ENCODE peak calls at places on chromosomes 7 and 10, in five cellular contexts. B is gastrocnemius medialis; K is left ventricle myocardium inferior; S is CD4-positive, alpha-beta memory T cell; X is transverse colon. I is an unnamed sample.

GRCh38 chr7:101717986-101718746 is 89.1 kb upstream of the MYL10 start:
- DNase-seq in K (peak; percentile 20), S (no peak), B (no peak), X (no peak), I (no peak)

GRCh38 chr10:110303681-110304080 is 1.0 kb downstream of the SMNDC1 start:
- DNase-seq in B (no peak), S (no peak), X (no peak), K (no peak), I (no peak)

GRCh38 chr10:96334888-96335526 is 23.8 kb downstream of the OPALIN start:
- DNase-seq in B (no peak), X (no peak), K (no peak), S (no peak), I (peak; percentile 3)

GRCh38 chr10:69222157-69223027 is 2.3 kb downstream of the HKDC1 start:
- DNase-seq in B (no peak), S (peak; percentile 51), K (no peak), X (peak; percentile 92), I (peak; percentile 81)

GRCh38 chr7:65219623-65220022 is 154.0 kb upstream of the ZNF92 start:
- DNase-seq in B (no peak), S (no peak), K (no peak), X (no peak), I (no peak)

GRCh38 chr7:122528879-122529481 is 169.9 kb downstream of the RNF133 start:
- DNase-seq in X (no peak), K (no peak), S (no peak), B (no peak), I (no peak)

GRCh38 chr7:17663056-17663675 is 277.1 kb downstream of the SNX13 start:
- DNase-seq in S (no peak), X (no peak), B (no peak), K (no peak), I (no peak)

GRCh38 chr7:27842851-27843250 is 102.9 kb downstream of the TAX1BP1 start:
- DNase-seq in B (no peak), K (no peak), S (no peak), X (no peak), I (no peak)

GRCh38 chr7:98280791-98281756 is at the start of gene BRI3:
- DNase-seq in B (peak; percentile 93), K (peak; percentile 96), S (peak; percentile 84), X (peak; percentile 95), I (no peak)

GRCh38 chr10:77371848-77372247 is 265.8 kb downstream of the KCNMA1 start:
- DNase-seq in X (no peak), B (no peak), K (no peak), S (no peak), I (no peak)

GRCh38 chr10:12500406-12501303 is 151.3 kb downstream of the CAMK1D start:
- DNase-seq in K (no peak), X (no peak), B (no peak), S (no peak), I (no peak)

GRCh38 chr7:23654508-23654907 is 25.5 kb upstream of the FAM221A start:
- DNase-seq in K (no peak), B (no peak), S (no peak), X (peak; percentile 28), I (no peak)

GRCh38 chr10:125482637-125483036 is 200.3 kb downstream of the TEX36 start:
- DNase-seq in X (no peak), B (no peak), K (no peak), S (no peak), I (no peak)

GRCh38 chr10:49352323-49352722 is 43.6 kb downstream of the DRGX start:
- DNase-seq in X (no peak), B (no peak), S (no peak), K (no peak), I (no peak)

GRCh38 chr7:92010215-92010614 is 69.6 kb downstream of the AKAP9 start:
- DNase-seq in X (no peak), K (no peak), B (no peak), S (no peak), I (no peak)

GRCh38 chr7:98681496-98681895 is 64.4 kb downstream of the NPTX2 start:
- DNase-seq in B (no peak), X (no peak), S (no peak), K (no peak), I (no peak)

GRCh38 chr7:34281260-34281659 is 375.9 kb downstream of the BMPER start:
- DNase-seq in S (no peak), K (no peak), X (peak; percentile 8), B (no peak), I (no peak)

GRCh38 chr7:7812112-7812511 is 93.7 kb upstream of the RPA3 start:
- DNase-seq in B (no peak), S (no peak), X (no peak), K (no peak), I (no peak)

GRCh38 chr7:3399858-3400257 is 98.8 kb downstream of the SDK1 start:
- DNase-seq in K (no peak), B (no peak), S (no peak), X (no peak), I (no peak)

GRCh38 chr7:88455696-88456095 is 149.0 kb upstream of the STEAP4 start:
- DNase-seq in K (no peak), S (no peak), X (no peak), B (no peak), I (no peak)

GRCh38 chr10:17784701-17785100 is 24.4 kb upstream of the MRC1 start:
- DNase-seq in S (no peak), K (no peak), B (no peak), X (no peak), I (no peak)

GRCh38 chr10:86786368-86786767 is 29.9 kb downstream of the BMPR1A start:
- DNase-seq in X (no peak), K (no peak), S (no peak), B (no peak), I (no peak)

GRCh38 chr10:109891105-109891504 is 32.2 kb downstream of the XPNPEP1 start:
- DNase-seq in B (no peak), X (no peak), S (no peak), K (no peak), I (no peak)

GRCh38 chr10:84188815-84189214 is 5.5 kb upstream of the CDHR1 start:
- DNase-seq in S (no peak), X (peak; percentile 59), B (no peak), K (no peak), I (no peak)

GRCh38 chr7:131521651-131522163 is 34.7 kb downstream of the PODXL start:
- DNase-seq in S (no peak), B (peak; percentile 12), X (peak; percentile 78), K (no peak), I (no peak)

GRCh38 chr7:92402920-92403759 is 44.1 kb upstream of the GATAD1 start:
- DNase-seq in X (no peak), S (no peak), B (no peak), K (no peak), I (peak; percentile 69)

GRCh38 chr10:103547391-103547946 is 54.0 kb downstream of the NEURL1 start:
- DNase-seq in B (peak; percentile 18), X (no peak), S (no peak), K (no peak), I (no peak)

GRCh38 chr10:71531485-71532446 is 135.0 kb downstream of the CDH23 start:
- DNase-seq in X (no peak), B (no peak), S (peak; percentile 8), K (no peak), I (no peak)
- H3K27ac ChIP-seq in X (no peak overlapping the region), B (no peak overlapping the region), S (no peak overlapping the region), K (no peak overlapping the region), I (no peak overlapping the region)

GRCh38 chr10:51113007-51113406 is 38.7 kb downstream of the PRKG1 start:
- DNase-seq in K (no peak), S (no peak), B (no peak), X (no peak), I (no peak)

GRCh38 chr10:51117053-51117660 is 42.9 kb downstream of the PRKG1 start:
- DNase-seq in B (no peak), X (no peak), K (no peak), S (no peak), I (no peak)

GRCh38 chr10:51117794-51118193 is 43.5 kb downstream of the PRKG1 start:
- DNase-seq in X (no peak), S (no peak), K (no peak), B (no peak), I (no peak)
- H3K27ac ChIP-seq in X (peak overlapping the region; percentile 45), S (no peak overlapping the region), K (peak overlapping the region; percentile 67), B (no peak overlapping the region), I (no peak overlapping the region)

DNA sequence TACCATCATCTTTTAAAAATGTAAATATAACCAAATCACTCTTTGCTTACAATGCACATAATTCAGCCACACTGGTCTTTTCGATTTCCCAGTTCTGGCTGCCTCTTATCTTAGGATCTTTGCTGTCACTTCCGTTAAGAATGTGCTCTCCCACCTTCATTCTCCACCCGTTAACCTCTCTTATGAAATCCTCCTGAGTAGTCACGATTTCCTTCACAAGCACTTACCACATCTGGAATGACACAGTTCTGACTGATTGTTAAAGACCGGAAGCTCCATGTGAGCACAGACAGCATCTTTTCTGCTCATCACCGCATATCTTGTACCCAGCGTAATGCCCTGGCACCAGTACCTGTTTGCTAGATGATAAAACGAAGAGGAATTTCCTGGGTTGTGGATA is 84.3 kb downstream of the CUL2 start:
- DNase-seq in S (no peak), B (no peak), X (no peak), K (no peak), I (peak; percentile 98)
- H3K27ac ChIP-seq in S (no peak overlapping the region), B (no peak overlapping the region), X (no peak overlapping the region), K (no peak overlapping the region), I (peak overlapping the region; percentile 95)

DNA sequence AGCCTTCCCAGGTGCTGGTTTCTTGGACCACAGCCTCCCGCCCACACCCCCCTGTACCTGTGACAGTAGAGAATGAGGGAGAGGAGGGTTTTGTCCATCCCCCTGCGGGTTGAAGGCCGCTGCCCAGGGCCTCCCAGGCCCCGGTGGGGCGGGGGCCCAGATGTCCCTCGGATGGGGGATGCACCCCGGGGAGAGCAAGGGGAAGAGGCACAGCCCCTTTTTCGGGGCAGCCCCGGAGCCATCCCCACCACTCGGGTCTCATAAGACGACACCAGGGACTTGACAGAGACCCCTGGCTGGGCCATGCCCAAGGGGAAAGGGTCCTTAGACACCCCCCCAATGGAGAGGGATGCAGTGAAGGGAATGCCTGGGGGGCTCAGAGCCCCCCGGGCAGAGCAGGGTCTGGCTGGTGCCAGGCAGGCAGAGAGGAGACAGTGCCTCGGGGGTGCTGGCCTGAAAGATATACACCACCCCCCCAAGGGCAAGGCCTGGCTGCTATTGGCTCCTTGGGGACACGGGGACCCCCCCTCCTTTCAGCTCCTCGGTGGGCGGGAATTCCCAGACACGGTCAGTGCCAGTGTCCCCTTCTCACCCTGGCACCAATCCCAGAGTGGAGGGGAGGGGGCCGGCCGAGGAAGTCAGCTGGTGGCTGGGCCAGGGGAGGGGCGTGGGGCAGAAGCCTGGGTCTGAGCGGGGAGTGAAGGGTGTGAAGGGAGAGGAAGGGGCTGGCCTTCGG is 3.7 kb upstream of the SPACDR start:
- DNase-seq in X (no peak), B (no peak), K (no peak), S (no peak), I (no peak)
- H3K27ac ChIP-seq in X (no peak overlapping the region), B (no peak overlapping the region), K (peak overlapping the region; percentile 80), S (no peak overlapping the region), I (no peak overlapping the region)

I was measured in epithelial cell of prostate.